ENCODE peak calls at places on chromosomes 3 and 15, in five cellular contexts. U is H1, B is brain microvascular endothelial cell, V is adrenal gland, E is uterus. T is an unnamed sample.

GRCh38 chr15:99704444-99704838 is 28.8 kb downstream of the LYSMD4 start:
- DNase-seq in V (no peak), E (peak; percentile 68), B (peak; percentile 87), U (no peak), T (no peak)

GRCh38 chr3:52532517-52532837 is 1.2 kb downstream of the NT5DC2 start:
- DNase-seq in E (peak; percentile 50), V (peak; percentile 53), U (no peak), B (peak; percentile 78), T (no peak)

GRCh38 chr3:123733805-123734526 is 149.1 kb upstream of the HACD2 start:
- DNase-seq in E (no peak), B (peak; percentile 84), U (no peak), V (no peak), T (no peak)

GRCh38 chr15:99435138-99435695 is 130.6 kb upstream of the MEF2A start:
- DNase-seq in B (no peak), E (peak; percentile 21), V (no peak), U (peak; percentile 39), T (no peak)

GRCh38 chr15:95017950-95018349 is 786.6 kb downstream of the MCTP2 start:
- DNase-seq in B (no peak), V (peak; percentile 72), U (no peak), E (peak; percentile 68), T (no peak)

GRCh38 chr3:27360113-27361078 is 8.8 kb downstream of the NEK10 start:
- DNase-seq in U (no peak), E (no peak), B (peak; percentile 54), V (no peak), T (no peak)

GRCh38 chr3:39148116-39149058 is 5.0 kb downstream of the CSRNP1 start:
- DNase-seq in E (no peak), V (no peak), B (peak; percentile 60), U (no peak), T (no peak)

GRCh38 chr15:37103475-37104071 is 3.2 kb upstream of the MEIS2 start:
- DNase-seq in B (no peak), U (no peak), E (peak; percentile 29), V (peak; percentile 36), T (no peak)

GRCh38 chr3:42780892-42781700 is 8.0 kb upstream of the CCDC13 start:
- DNase-seq in V (no peak), B (peak; percentile 71), U (no peak), E (peak; percentile 63), T (no peak)

GRCh38 chr15:61421938-61422337 is 192.8 kb upstream of the RORA start:
- DNase-seq in U (no peak), V (no peak), B (no peak), E (no peak), T (no peak)

GRCh38 chr3:24525022-24525421 is 30.4 kb upstream of the THRB start:
- DNase-seq in U (no peak), B (no peak), E (no peak), V (no peak), T (no peak)

GRCh38 chr3:35307296-35307695 is 332.0 kb upstream of the ARPP21 start:
- DNase-seq in B (no peak), V (no peak), U (no peak), E (no peak), T (no peak)

GRCh38 chr3:115381573-115381912 is 234.5 kb upstream of the ZBTB20 start:
- DNase-seq in B (no peak), U (no peak), V (peak; percentile 13), E (no peak), T (no peak)

GRCh38 chr15:92614301-92614700 is 41.3 kb downstream of the FAM174B start:
- DNase-seq in U (no peak), E (no peak), B (no peak), V (no peak), T (no peak)

GRCh38 chr3:110495201-110495927 is 576.3 kb upstream of the NECTIN3 start:
- DNase-seq in B (no peak), U (no peak), V (no peak), E (no peak), T (no peak)

GRCh38 chr15:59556405-59556804 is 55.2 kb upstream of the GCNT3 start:
- DNase-seq in V (no peak), B (no peak), U (no peak), E (no peak), T (no peak)

GRCh38 chr15:34610388-34610787 is 26.9 kb upstream of the GOLGA8B start:
- DNase-seq in E (no peak), U (no peak), V (no peak), B (peak; percentile 2), T (no peak)

GRCh38 chr15:101478701-101479341 is 10.7 kb downstream of the PCSK6 start:
- DNase-seq in B (no peak), V (no peak), U (no peak), E (no peak), T (no peak)

GRCh38 chr3:108818404-108818803 is 4.2 kb upstream of the TRAT1 start:
- DNase-seq in U (no peak), E (no peak), B (no peak), V (no peak), T (no peak)

GRCh38 chr15:65888998-65889397 is 19.7 kb downstream of the RAB11A start:
- DNase-seq in U (no peak), V (no peak), E (no peak), B (no peak), T (no peak)

GRCh38 chr15:42427429-42428223 is 63.3 kb downstream of the ZNF106 start:
- DNase-seq in E (no peak), U (no peak), V (no peak), B (peak; percentile 75), T (no peak)
- H3K36me3 ChIP-seq in E (no peaks in the 10 kb centered on the region), U (peaks cover 12% of the 10 kb centered on the region), V (no peaks in the 10 kb centered on the region), B (peaks cover 63% of the 10 kb centered on the region), T (peaks cover 37% of the 10 kb centered on the region)

GRCh38 chr3:47916696-47917095 is 99.5 kb downstream of the MAP4 start:
- DNase-seq in V (no peak), U (no peak), E (no peak), B (no peak), T (no peak)
- H3K36me3 ChIP-seq in V (no peaks in the 10 kb centered on the region), U (peaks cover 20% of the 10 kb centered on the region), E (no peaks in the 10 kb centered on the region), B (peaks cover 66% of the 10 kb centered on the region), T (peaks cover 97% of the 10 kb centered on the region)

GRCh38 chr15:40388941-40389823 is 6.7 kb downstream of the KNSTRN start:
- DNase-seq in V (peak; percentile 47), E (no peak), B (no peak), U (no peak), T (no peak)
- H3K36me3 ChIP-seq in V (no peaks in the 10 kb centered on the region), E (no peaks in the 10 kb centered on the region), B (peaks cover 53% of the 10 kb centered on the region), U (peaks cover 55% of the 10 kb centered on the region), T (no peaks in the 10 kb centered on the region)

GRCh38 chr15:78003539-78004008 is 73.9 kb downstream of the TBC1D2B start:
- DNase-seq in E (no peak), V (no peak), U (no peak), B (no peak), T (no peak)

GRCh38 chr15:78002996-78003395 is 74.5 kb downstream of the TBC1D2B start:
- DNase-seq in U (no peak), E (no peak), B (no peak), V (no peak), T (no peak)

GRCh38 chr15:78000089-78000926 is 77.2 kb downstream of the TBC1D2B start:
- DNase-seq in B (peak; percentile 14), V (peak; percentile 95), U (peak; percentile 96), E (peak; percentile 62), T (peak; percentile 24)

GRCh38 chr15:78000927-78001249 is 76.6 kb downstream of the TBC1D2B start:
- DNase-seq in B (no peak), U (no peak), V (peak; percentile 14), E (no peak), T (no peak)

DNA sequence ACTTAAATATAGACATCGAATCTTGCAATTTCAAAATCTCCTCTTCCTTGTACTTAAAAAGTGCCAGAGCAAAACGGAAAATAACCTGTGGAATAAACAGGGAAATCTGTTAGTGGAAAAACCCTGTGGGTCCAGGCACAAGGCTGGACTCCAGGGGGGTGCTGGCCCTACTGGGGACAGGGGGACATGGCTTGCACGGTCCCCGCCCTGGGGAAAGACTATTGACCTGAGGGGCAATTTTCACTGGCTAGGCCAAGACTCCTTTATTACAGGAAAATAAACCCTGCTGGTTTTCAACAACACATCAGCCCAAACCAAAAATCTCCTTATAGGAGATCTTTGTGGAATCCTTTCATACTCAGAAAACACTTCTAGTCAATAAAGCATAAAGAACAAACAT is 75.9 kb downstream of the TBC1D2B start:
- DNase-seq in B (no peak), V (peak; percentile 11), E (no peak), U (no peak), T (no peak)
- H3K36me3 ChIP-seq in B (peaks cover 59% of the 10 kb centered on the region), V (no peaks in the 10 kb centered on the region), E (no peaks in the 10 kb centered on the region), U (peaks cover 8% of the 10 kb centered on the region), T (peaks cover 29% of the 10 kb centered on the region)

GRCh38 chr3:58973796-58974195 is 76.0 kb downstream of the CFAP20DC start:
- DNase-seq in V (peak; percentile 44), E (no peak), B (peak; percentile 86), U (no peak), T (no peak)
- H3K36me3 ChIP-seq in V (no peaks in the 10 kb centered on the region), E (no peaks in the 10 kb centered on the region), B (no peaks in the 10 kb centered on the region), U (no peaks in the 10 kb centered on the region), T (no peaks in the 10 kb centered on the region)

DNA sequence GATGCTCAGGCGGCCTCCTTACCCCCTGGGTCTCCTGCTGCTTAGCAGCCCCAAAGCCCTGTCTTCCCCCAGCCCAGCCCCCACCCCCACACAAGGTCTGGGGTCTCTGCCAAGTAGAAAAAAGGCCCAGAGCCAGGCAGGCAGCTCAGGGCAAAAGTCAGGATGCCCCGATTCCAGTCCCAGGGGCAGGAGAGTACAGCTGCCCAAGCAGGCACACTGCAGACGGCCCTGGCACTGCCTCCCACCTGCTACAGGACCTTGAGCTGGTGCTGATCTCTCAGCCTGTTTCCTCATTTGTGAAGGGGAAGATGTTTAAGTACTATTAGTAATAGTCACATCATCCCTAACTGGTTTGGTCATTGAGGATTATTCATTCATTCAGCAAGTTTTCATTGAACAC is 12.6 kb downstream of the TMEM43 start:
- DNase-seq in E (no peak), U (no peak), V (no peak), B (no peak), T (no peak)
- H3K36me3 ChIP-seq in E (no peaks in the 10 kb centered on the region), U (peaks cover 22% of the 10 kb centered on the region), V (no peaks in the 10 kb centered on the region), B (peaks cover 61% of the 10 kb centered on the region), T (peaks cover 100% of the 10 kb centered on the region)